ENCODE peak calls at places on chromosomes 3 and 15, in five cellular contexts. One of them, this sample, is unnamed.

GRCh38 chr15:43903864-43904290 is 77.1 kb downstream of the WDR76 start:
- DNase-seq in left ventricle myocardium inferior: no peak
- DNase-seq in uterus: peak
- DNase-seq in RWPE2: no peak
- DNase-seq in left lung: no peak
- DNase-seq in this sample: no peak

GRCh38 chr3:129611812-129612349 is 5.4 kb upstream of the PLXND1 start:
- DNase-seq in RWPE2: no peak
- DNase-seq in uterus: no peak
- DNase-seq in left ventricle myocardium inferior: peak
- DNase-seq in left lung: peak
- DNase-seq in this sample: no peak

GRCh38 chr15:55552926-55553325 is 35.2 kb downstream of the PYGO1 start:
- DNase-seq in RWPE2: no peak
- DNase-seq in left lung: no peak
- DNase-seq in left ventricle myocardium inferior: peak
- DNase-seq in uterus: no peak
- DNase-seq in this sample: peak

GRCh38 chr3:105398407-105398806 is 31.7 kb downstream of the ALCAM start:
- DNase-seq in left ventricle myocardium inferior: no peak
- DNase-seq in left lung: no peak
- DNase-seq in RWPE2: no peak
- DNase-seq in uterus: no peak
- DNase-seq in this sample: no peak

GRCh38 chr3:183028416-183028815 is 48.1 kb upstream of the DCUN1D1 start:
- DNase-seq in left lung: no peak
- DNase-seq in RWPE2: no peak
- DNase-seq in left ventricle myocardium inferior: no peak
- DNase-seq in uterus: no peak
- DNase-seq in this sample: no peak

GRCh38 chr3:152352559-152352958 is 83.8 kb downstream of the MBNL1 start:
- DNase-seq in RWPE2: no peak
- DNase-seq in uterus: no peak
- DNase-seq in left lung: no peak
- DNase-seq in left ventricle myocardium inferior: no peak
- DNase-seq in this sample: no peak

GRCh38 chr3:5016218-5017161 is 37.3 kb downstream of the BHLHE40 start:
- DNase-seq in left ventricle myocardium inferior: no peak
- DNase-seq in RWPE2: no peak
- DNase-seq in uterus: no peak
- DNase-seq in left lung: no peak
- DNase-seq in this sample: no peak

GRCh38 chr3:5001805-5002173 is 22.6 kb downstream of the BHLHE40 start:
- DNase-seq in left ventricle myocardium inferior: no peak
- DNase-seq in uterus: no peak
- DNase-seq in RWPE2: no peak
- DNase-seq in left lung: no peak
- DNase-seq in this sample: no peak

GRCh38 chr15:51283026-51283425 is 55.4 kb downstream of the CYP19A1 start:
- DNase-seq in left ventricle myocardium inferior: no peak
- DNase-seq in RWPE2: no peak
- DNase-seq in uterus: no peak
- DNase-seq in left lung: no peak
- DNase-seq in this sample: no peak

GRCh38 chr15:35874260-35874905 is 328.4 kb upstream of the DPH6 start:
- DNase-seq in RWPE2: peak
- DNase-seq in left ventricle myocardium inferior: no peak
- DNase-seq in uterus: no peak
- DNase-seq in left lung: no peak
- DNase-seq in this sample: no peak

GRCh38 chr3:9915252-9916141 is 1.4 kb upstream of the IL17RC start:
- DNase-seq in left lung: peak
- DNase-seq in RWPE2: no peak
- DNase-seq in left ventricle myocardium inferior: peak
- DNase-seq in uterus: peak
- DNase-seq in this sample: peak

GRCh38 chr3:15154326-15154725 is 51.7 kb upstream of the CAPN7 start:
- DNase-seq in RWPE2: no peak
- DNase-seq in left lung: no peak
- DNase-seq in left ventricle myocardium inferior: no peak
- DNase-seq in uterus: no peak
- DNase-seq in this sample: no peak

GRCh38 chr3:11250902-11251806 is 21.0 kb upstream of the ATG7 start:
- DNase-seq in left ventricle myocardium inferior: no peak
- DNase-seq in left lung: no peak
- DNase-seq in uterus: no peak
- DNase-seq in RWPE2: no peak
- DNase-seq in this sample: no peak

GRCh38 chr15:48559270-48559669 is 86.2 kb downstream of the FBN1 start:
- DNase-seq in left lung: no peak
- DNase-seq in uterus: peak
- DNase-seq in RWPE2: no peak
- DNase-seq in left ventricle myocardium inferior: peak
- DNase-seq in this sample: peak

GRCh38 chr3:185067173-185067572 is 85.7 kb downstream of the C3orf70 start:
- DNase-seq in RWPE2: no peak
- DNase-seq in uterus: no peak
- DNase-seq in left ventricle myocardium inferior: no peak
- DNase-seq in left lung: no peak
- DNase-seq in this sample: no peak

GRCh38 chr3:185069583-185070030 is 83.3 kb downstream of the C3orf70 start:
- DNase-seq in left lung: no peak
- DNase-seq in RWPE2: no peak
- DNase-seq in uterus: no peak
- DNase-seq in left ventricle myocardium inferior: no peak
- DNase-seq in this sample: no peak

GRCh38 chr3:185071401-185071800 is 81.5 kb downstream of the C3orf70 start:
- DNase-seq in left ventricle myocardium inferior: no peak
- DNase-seq in left lung: no peak
- DNase-seq in RWPE2: no peak
- DNase-seq in uterus: no peak
- DNase-seq in this sample: no peak

GRCh38 chr3:185069023-185069422 is 83.8 kb downstream of the C3orf70 start:
- DNase-seq in RWPE2: no peak
- DNase-seq in uterus: no peak
- DNase-seq in left lung: no peak
- DNase-seq in left ventricle myocardium inferior: no peak
- DNase-seq in this sample: no peak

DNA sequence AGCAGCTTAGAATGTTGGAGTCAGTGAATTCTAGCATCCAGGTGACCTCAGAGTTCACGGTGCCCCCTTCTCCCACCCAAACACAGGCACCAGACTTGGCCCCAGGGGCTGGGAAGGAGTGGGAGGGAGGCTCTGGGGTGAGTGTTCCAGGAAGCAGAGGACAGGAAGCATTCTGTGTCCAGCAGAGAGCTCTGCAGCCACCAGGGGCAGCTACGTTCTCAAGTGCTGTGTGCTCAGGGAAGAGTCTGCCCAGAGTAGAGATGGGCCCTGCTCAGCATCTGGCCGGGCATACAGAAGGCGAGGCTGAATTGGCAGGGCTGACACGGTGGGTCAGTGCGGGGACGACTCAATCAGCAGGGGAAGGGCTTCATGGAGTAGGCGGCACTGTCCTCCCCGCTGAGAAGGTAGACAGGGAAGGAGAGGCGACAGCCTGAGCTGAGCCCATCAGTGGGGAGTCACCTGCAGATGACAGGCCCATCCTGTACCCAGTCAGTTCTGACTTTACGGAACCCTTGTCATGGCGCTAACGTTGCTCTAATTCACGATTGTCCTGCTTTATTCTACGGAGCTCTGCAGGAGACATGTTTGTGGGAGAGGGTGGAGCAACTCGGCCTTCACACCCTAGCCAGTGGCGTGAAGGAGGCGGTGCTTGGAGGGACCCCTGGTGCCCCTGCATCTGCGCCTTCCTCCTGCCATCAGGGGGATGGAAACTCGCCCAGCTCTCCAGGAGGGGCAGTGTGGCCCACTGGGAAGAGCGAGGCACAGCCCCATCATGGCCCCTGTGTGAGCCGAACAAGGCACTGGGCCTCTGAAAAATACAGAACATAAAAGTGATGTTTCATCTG is 82.1 kb downstream of the C3orf70 start:
- DNase-seq in RWPE2: no peak
- DNase-seq in uterus: no peak
- DNase-seq in left lung: no peak
- DNase-seq in left ventricle myocardium inferior: no peak
- DNase-seq in this sample: no peak
- TF ChIP-seq CTCF in RWPE2: no peak
- TF ChIP-seq CTCF in uterus: no peak
- TF ChIP-seq CTCF in left lung: no peak
- TF ChIP-seq CTCF in left ventricle myocardium inferior: peak
- TF ChIP-seq CTCF in this sample: no peak

GRCh38 chr15:100187677-100188076 is 154.1 kb downstream of the ADAMTS17 start:
- DNase-seq in left lung: no peak
- DNase-seq in uterus: no peak
- DNase-seq in RWPE2: peak
- DNase-seq in left ventricle myocardium inferior: no peak
- DNase-seq in this sample: peak

GRCh38 chr15:100189849-100190248 is 151.9 kb downstream of the ADAMTS17 start:
- DNase-seq in left lung: no peak
- DNase-seq in RWPE2: no peak
- DNase-seq in uterus: no peak
- DNase-seq in left ventricle myocardium inferior: no peak
- DNase-seq in this sample: no peak

GRCh38 chr15:100190675-100191074 is 151.1 kb downstream of the ADAMTS17 start:
- DNase-seq in left ventricle myocardium inferior: no peak
- DNase-seq in RWPE2: peak
- DNase-seq in left lung: no peak
- DNase-seq in uterus: no peak
- DNase-seq in this sample: peak

GRCh38 chr15:100191161-100191560 is 150.6 kb downstream of the ADAMTS17 start:
- DNase-seq in left ventricle myocardium inferior: no peak
- DNase-seq in RWPE2: peak
- DNase-seq in left lung: no peak
- DNase-seq in uterus: no peak
- DNase-seq in this sample: peak

GRCh38 chr15:100189319-100189718 is 152.5 kb downstream of the ADAMTS17 start:
- DNase-seq in RWPE2: peak
- DNase-seq in uterus: no peak
- DNase-seq in left ventricle myocardium inferior: no peak
- DNase-seq in left lung: no peak
- DNase-seq in this sample: peak
- H3K27ac ChIP-seq in RWPE2: no peak
- H3K27ac ChIP-seq in uterus: no peak
- H3K27ac ChIP-seq in left ventricle myocardium inferior: no peak
- H3K27ac ChIP-seq in left lung: no peak
- H3K27ac ChIP-seq in this sample: no peak

DNA sequence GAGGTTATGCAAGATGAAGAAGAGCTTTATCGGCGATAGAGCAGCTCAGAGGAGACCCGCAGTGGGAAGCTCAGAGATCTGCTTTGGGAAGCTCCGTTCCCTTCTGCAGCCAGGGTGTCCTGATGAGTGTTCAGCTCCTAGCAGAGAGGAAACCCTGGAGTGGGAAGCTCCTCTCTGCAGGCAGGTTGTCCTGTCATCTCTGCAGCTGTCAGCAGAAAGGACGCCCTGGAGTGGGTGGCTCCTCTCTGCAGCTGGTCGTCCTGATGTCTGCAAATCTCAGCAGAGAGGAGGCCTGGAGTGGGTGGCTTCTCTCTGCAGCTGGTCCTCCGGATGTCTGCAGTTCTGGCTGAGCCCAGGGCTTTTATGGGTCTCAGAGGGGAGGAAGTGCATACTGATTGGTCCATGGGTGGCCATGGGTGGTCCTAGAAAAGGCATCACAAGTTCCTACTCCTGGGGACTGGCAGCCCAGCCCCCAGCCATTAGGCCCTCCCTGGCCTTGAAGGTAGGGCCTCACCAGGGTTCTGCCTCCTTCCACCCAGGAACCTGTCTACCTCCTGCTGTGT is 102.6 kb upstream of the BNIP2 start:
- DNase-seq in left lung: no peak
- DNase-seq in left ventricle myocardium inferior: no peak
- DNase-seq in RWPE2: no peak
- DNase-seq in uterus: no peak
- DNase-seq in this sample: no peak
- TF ChIP-seq CTCF in left lung: no peak
- TF ChIP-seq CTCF in left ventricle myocardium inferior: no peak
- TF ChIP-seq CTCF in RWPE2: no peak
- TF ChIP-seq CTCF in uterus: no peak
- TF ChIP-seq CTCF in this sample: no peak

GRCh38 chr15:62788224-62788623 is 254.3 kb upstream of the TPM1 start:
- DNase-seq in uterus: no peak
- DNase-seq in left lung: no peak
- DNase-seq in RWPE2: no peak
- DNase-seq in left ventricle myocardium inferior: no peak
- DNase-seq in this sample: no peak

GRCh38 chr15:62792960-62793758 is 249.4 kb upstream of the TPM1 start:
- DNase-seq in left lung: no peak
- DNase-seq in RWPE2: no peak
- DNase-seq in uterus: no peak
- DNase-seq in left ventricle myocardium inferior: no peak
- DNase-seq in this sample: no peak

GRCh38 chr15:62787401-62787800 is 255.1 kb upstream of the TPM1 start:
- DNase-seq in left lung: no peak
- DNase-seq in uterus: no peak
- DNase-seq in RWPE2: no peak
- DNase-seq in left ventricle myocardium inferior: no peak
- DNase-seq in this sample: no peak

GRCh38 chr15:62791694-62792093 is 250.9 kb upstream of the TPM1 start:
- DNase-seq in RWPE2: no peak
- DNase-seq in left lung: no peak
- DNase-seq in uterus: no peak
- DNase-seq in left ventricle myocardium inferior: no peak
- DNase-seq in this sample: no peak

DNA sequence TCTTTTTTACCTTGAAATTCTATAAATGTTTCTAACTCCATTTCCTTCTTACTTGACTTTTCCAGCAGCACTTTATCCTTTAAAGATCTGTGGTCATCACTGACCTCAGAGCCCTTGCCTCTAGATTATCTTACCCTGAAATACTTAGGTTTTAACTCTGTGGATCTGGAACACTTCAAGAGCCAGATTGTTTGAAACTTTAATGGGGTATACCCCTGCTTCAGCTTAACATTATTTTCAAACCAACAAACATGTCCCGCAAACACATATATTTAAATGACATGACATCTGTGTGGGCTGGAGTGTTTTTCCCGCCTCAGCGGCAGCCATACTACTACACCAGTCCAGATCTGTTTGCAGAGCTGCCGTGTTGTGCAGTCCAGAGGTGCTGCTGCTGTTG is 252.0 kb upstream of the TPM1 start:
- DNase-seq in left ventricle myocardium inferior: no peak
- DNase-seq in uterus: no peak
- DNase-seq in left lung: no peak
- DNase-seq in RWPE2: no peak
- DNase-seq in this sample: no peak
- H3K27ac ChIP-seq in left ventricle myocardium inferior: no peak
- H3K27ac ChIP-seq in uterus: no peak
- H3K27ac ChIP-seq in left lung: no peak
- H3K27ac ChIP-seq in RWPE2: no peak
- H3K27ac ChIP-seq in this sample: no peak